ENCODE peak calls at places on chromosomes 7 and 10, in four cellular contexts. I, E, V and W are unnamed samples.

GRCh38 chr7:12016439-12016838 is 184.4 kb upstream of the THSD7A start:
- ATAC-seq in I (no peak), E (no peak), V (no peak), W (no peak)

GRCh38 chr10:24944512-24945255 is 7.7 kb downstream of the PRTFDC1 start:
- ATAC-seq in I (peak), E (peak), V (peak), W (peak)

GRCh38 chr7:99012722-99013121 is 131.2 kb downstream of the SMURF1 start:
- ATAC-seq in I (no peak), E (no peak), V (no peak), W (no peak)

GRCh38 chr10:126062132-126063032 is 166.0 kb downstream of the FANK1 start:
- ATAC-seq in I (no peak), E (peak), V (no peak), W (peak)

GRCh38 chr7:139071683-139072082 is 35.8 kb upstream of the ZC3HAV1L start:
- ATAC-seq in I (no peak), E (no peak), V (no peak), W (no peak)

GRCh38 chr10:20686236-20686635 is 210.9 kb downstream of the NEBL start:
- ATAC-seq in I (no peak), E (no peak), V (no peak), W (no peak)

GRCh38 chr7:5695709-5696345 is 85.6 kb downstream of the RNF216 start:
- ATAC-seq in I (no peak), E (no peak), V (no peak), W (peak)

GRCh38 chr10:3658766-3659165 is 126.2 kb downstream of the KLF6 start:
- ATAC-seq in I (peak), E (no peak), V (no peak), W (no peak)

GRCh38 chr10:113555751-113556150 is 2.9 kb downstream of the HABP2 start:
- ATAC-seq in I (no peak), E (no peak), V (no peak), W (no peak)

GRCh38 chr10:72847681-72848080 is 45.9 kb upstream of the OIT3 start:
- ATAC-seq in I (no peak), E (no peak), V (no peak), W (no peak)

GRCh38 chr10:132428486-132428885 is 31.5 kb downstream of the PWWP2B start:
- ATAC-seq in I (no peak), E (no peak), V (no peak), W (no peak)

GRCh38 chr10:91215384-91215783 is 5.1 kb upstream of the PCGF5 start:
- ATAC-seq in I (no peak), E (no peak), V (no peak), W (no peak)

GRCh38 chr10:33094263-33095051 is 136.4 kb upstream of the ITGB1 start:
- ATAC-seq in I (no peak), E (no peak), V (no peak), W (no peak)

GRCh38 chr7:30172451-30172850 is 37.7 kb downstream of the MTURN start:
- ATAC-seq in I (peak), E (no peak), V (no peak), W (no peak)

GRCh38 chr7:99834382-99834781 is 6.6 kb downstream of the CYP3A43 start:
- ATAC-seq in I (no peak), E (no peak), V (no peak), W (no peak)

GRCh38 chr7:25619963-25620799 is 391.9 kb upstream of the NPVF start:
- ATAC-seq in I (no peak), E (no peak), V (no peak), W (no peak)

GRCh38 chr7:116691664-116692063 is 19.7 kb downstream of the MET start:
- ATAC-seq in I (no peak), E (peak), V (no peak), W (no peak)

GRCh38 chr10:47025253-47025539 is 114.0 kb downstream of the PTPN20 start:
- ATAC-seq in I (no peak), E (peak), V (peak), W (no peak)

GRCh38 chr10:75508239-75508813 is 76.9 kb downstream of the LRMDA start:
- ATAC-seq in I (no peak), E (peak), V (no peak), W (peak)

GRCh38 chr7:74203157-74203556 is 6.6 kb upstream of the LAT2 start:
- ATAC-seq in I (peak), E (peak), V (peak), W (no peak)

GRCh38 chr10:129993621-129994020 is 29.5 kb upstream of the EBF3 start:
- ATAC-seq in I (no peak), E (no peak), V (no peak), W (no peak)

GRCh38 chr10:132578287-132578951 is 40.8 kb downstream of the INPP5A start:
- ATAC-seq in I (no peak), E (no peak), V (no peak), W (no peak)

GRCh38 chr7:55060690-55061414 is 42.0 kb downstream of the EGFR start:
- ATAC-seq in I (no peak), E (no peak), V (no peak), W (peak)

GRCh38 chr7:51467384-51468017 is 150.9 kb upstream of the COBL start:
- ATAC-seq in I (no peak), E (no peak), V (no peak), W (no peak)

GRCh38 chr7:158976468-158976848 is 120.1 kb downstream of the DYNC2I1 start:
- ATAC-seq in I (peak), E (peak), V (peak), W (peak)

GRCh38 chr7:151186640-151187408 is at the start of gene ASB10:
- ATAC-seq in I (peak), E (peak), V (no peak), W (no peak)

GRCh38 chr7:84744388-84744787 is 442.5 kb downstream of the SEMA3D start:
- ATAC-seq in I (no peak), E (no peak), V (no peak), W (no peak)
- TF ChIP-seq EP300 in I (no peak), E (no peak), V (no peak), W (no peak)

GRCh38 chr7:130721486-130722277 is 12.3 kb downstream of the KLF14 start:
- ATAC-seq in I (peak), E (peak), V (peak), W (peak)

GRCh38 chr7:130723784-130724183 is 10.2 kb downstream of the KLF14 start:
- ATAC-seq in I (no peak), E (no peak), V (no peak), W (no peak)

DNA sequence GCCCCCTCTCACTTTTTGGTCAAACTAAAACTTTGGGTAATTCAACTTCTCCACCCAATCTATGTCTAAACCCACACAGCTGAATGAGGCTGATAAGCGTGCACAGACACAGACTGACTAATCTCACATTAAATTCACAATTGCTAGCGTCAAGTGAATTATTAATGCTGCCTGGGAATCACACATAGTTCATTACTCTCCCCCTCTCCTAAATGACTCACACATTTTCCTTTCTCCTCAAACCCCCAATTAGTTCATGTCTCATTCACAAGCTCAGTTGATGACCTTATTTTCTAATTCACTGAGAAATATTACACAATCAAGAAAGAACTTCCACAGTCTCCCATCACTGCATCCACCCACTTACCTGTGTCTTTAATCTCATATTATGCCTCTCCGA is 14.5 kb downstream of the KLF14 start:
- ATAC-seq in I (no peak), E (no peak), V (no peak), W (no peak)
- TF ChIP-seq POLR2A in I (no peak), E (no peak), V (no peak), W (no peak)

DNA sequence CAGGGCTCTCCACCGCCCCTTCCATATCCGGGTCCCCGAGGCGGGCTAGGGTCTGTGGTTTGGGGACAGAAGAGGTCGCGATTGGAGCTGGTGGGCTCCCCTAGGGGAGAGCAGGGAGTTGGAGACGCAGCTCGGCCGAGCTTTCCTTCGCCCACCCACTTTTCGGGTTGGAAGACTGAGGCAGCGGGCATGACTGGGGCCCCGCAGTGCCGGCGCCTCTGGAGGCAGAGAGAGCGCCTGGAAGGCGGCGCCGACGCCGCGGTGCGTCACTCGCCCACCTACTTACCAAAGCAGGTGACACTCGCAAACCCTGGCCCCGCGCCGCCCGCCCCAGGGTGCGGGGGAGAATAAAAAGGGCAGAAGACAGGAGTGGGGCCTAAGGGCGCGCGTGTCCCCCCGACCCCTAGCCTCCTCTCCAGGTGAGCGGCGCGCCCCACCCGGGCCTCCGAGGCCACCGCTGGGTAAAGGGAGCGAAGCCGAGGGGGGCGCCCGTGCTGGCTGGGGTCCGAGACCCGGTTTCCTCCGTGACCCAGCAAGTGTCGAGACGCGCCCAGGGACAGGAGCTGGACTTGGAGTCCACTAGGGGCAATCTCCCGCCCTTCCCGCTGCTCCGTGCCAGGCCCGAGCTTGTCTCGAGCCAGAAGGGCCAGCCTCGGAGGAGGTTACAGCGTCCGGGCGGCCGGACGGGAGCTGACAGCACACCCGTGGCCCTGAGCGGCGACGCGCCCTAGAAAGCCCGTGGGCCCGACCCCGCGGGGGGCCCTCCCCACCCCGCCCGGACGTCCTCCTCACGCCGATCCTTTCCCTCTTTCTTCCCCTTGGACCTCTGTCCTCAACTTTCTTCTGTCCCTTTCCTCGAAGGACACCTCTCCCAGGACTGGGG is 34.4 kb upstream of the GRID1 start:
- ATAC-seq in I (peak), E (peak), V (peak), W (peak)
- TF ChIP-seq EP300 in I (no peak), E (no peak), V (no peak), W (no peak)

GRCh38 chr7:27172823-27173411 is 1.2 kb downstream of the HOXA10 start:
- ATAC-seq in I (peak), E (peak), V (no peak), W (no peak)
- TF ChIP-seq POLR2A in I (no peak), E (no peak), V (no peak), W (no peak)

GRCh38 chr7:21128418-21128817 is 299.5 kb upstream of the SP4 start:
- ATAC-seq in I (no peak), E (no peak), V (no peak), W (no peak)
- TF ChIP-seq EP300 in I (no peak), E (no peak), V (no peak), W (no peak)

DNA sequence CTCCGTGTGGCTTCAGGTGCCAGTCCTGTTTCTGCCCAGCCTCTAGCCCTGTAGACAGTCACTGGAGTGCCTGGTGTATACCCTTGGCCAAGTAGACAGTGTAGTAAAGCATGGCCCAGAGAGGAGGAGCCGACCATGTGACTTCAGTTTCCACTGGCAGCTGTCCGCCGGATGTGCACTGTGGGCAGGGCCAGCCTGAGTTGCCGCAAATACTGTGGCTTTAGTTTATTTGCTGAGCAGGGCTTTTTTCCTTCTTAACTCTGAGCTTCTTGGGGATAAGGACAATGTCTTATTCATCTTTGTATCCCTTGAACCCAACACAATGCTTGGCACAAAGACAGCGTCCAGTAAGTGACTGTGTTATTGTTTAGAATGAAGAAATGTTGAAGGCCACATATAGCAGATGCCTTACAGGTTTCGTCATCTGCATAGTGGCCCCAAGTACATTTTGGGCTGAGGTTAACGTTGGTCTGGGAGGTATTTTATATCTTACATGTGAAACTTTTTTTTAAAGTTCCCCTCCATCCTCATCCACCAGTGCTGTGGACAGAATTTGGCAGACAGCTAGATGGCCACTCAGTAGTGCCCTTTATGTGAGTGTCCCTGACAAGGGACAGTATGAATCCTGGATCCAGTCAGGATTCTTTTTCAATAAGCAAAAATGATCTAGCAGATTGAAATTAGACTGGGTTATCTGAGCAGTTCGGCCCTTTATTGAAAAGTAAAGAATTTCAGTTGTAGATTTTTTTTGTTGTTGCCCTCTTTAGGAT is 40.6 kb downstream of the CYP17A1 start:
- ATAC-seq in I (no peak), E (no peak), V (peak), W (peak)
- TF ChIP-seq POLR2A in I (no peak), E (no peak), V (peak), W (peak)

DNA sequence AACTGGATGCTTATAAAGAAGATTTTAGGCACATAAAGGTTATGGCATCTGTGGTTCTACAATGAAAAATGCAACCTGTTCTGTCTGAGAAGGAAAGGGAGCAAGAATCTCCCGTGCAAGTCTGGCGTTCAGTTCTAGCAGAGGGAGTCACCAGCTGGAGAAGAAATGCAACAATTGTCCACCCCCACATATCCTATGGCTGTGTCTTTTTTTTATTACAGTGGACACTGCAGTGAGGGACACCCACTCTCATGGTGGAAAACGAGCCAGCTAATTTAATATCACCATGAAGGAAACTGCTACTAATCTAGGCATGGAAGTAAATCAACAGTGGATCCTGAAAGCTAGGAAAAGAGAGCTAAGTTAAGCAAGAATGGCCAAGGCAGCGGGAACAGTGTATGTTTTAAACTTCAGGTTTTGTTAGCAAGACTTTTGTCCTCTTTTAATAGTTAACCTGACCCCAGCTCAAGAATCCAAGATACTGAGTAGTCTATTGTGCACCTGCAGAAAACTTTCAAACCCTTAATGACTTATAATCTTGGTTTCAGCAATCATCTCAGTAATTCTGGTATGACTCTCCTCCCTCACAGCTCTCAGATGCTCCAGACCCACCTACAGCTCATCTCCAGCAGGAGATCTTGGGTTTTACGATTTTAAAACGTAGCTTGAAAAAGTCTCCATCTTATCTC is 149.3 kb downstream of the FGFR2 start:
- ATAC-seq in I (no peak), E (no peak), V (peak), W (no peak)
- TF ChIP-seq EP300 in I (no peak), E (no peak), V (peak), W (no peak)

GRCh38 chr10:102502337-102503151 is at the start of gene ACTR1A:
- ATAC-seq in I (peak), E (peak), V (peak), W (peak)
- TF ChIP-seq POLR2A in I (peak), E (peak), V (peak), W (peak)

GRCh38 chr7:76047305-76047810 is 442 bp downstream of the STYXL1 start:
- ATAC-seq in I (peak), E (no peak), V (peak), W (no peak)

GRCh38 chr7:76049295-76049694 is 1.4 kb downstream of the MDH2 start:
- ATAC-seq in I (no peak), E (no peak), V (no peak), W (no peak)

GRCh38 chr7:76050545-76050944 is 2.6 kb downstream of the MDH2 start:
- ATAC-seq in I (no peak), E (no peak), V (no peak), W (no peak)

GRCh38 chr7:76048668-76048988 is 722 bp downstream of the MDH2 start:
- ATAC-seq in I (peak), E (peak), V (peak), W (no peak)

DNA sequence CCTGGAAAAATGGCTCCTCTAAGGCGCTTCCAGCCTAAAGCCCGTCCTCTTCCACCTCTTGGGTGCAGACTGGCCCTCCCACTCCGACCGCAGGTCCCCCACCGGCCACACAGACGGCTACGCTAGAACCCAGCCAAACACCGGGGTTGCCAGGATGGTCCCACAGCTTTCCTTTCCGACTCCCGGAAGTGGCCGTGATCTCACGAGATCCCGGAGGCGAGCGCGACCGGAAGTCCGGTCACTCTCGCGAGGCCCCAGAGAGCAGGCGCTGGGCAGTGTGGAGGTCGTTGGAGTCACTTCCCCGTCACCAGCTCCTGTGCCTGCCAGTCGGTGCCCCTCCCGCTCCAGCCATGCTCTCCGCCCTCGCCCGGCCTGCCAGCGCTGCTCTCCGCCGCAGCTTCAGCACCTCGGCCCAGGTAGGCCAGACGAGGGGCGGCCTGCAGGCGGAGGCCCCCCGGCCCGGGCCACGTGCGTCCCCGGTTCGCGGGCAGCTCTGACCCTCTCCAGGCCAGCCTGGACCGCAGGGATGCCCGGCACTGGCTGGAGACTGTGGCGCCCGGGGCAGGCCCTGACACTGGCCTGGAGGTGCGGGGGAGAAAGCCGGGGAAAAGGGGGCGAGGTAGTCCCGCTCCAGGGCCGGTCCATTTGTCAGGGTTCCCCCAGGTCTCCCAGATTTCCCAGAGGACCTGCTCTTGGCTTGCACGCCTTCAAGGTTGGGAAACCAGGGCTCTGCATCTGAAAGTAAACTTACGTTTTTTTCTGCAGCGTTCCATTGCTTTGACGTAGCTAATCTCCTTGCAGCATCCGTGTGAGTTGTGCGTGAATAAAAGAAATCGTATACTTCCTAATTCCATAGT is at the start of the genes MDH2 and STYXL1:
- ATAC-seq in I (peak), E (peak), V (peak), W (peak)
- TF ChIP-seq EP300 in I (peak), E (no peak), V (no peak), W (no peak)

DNA sequence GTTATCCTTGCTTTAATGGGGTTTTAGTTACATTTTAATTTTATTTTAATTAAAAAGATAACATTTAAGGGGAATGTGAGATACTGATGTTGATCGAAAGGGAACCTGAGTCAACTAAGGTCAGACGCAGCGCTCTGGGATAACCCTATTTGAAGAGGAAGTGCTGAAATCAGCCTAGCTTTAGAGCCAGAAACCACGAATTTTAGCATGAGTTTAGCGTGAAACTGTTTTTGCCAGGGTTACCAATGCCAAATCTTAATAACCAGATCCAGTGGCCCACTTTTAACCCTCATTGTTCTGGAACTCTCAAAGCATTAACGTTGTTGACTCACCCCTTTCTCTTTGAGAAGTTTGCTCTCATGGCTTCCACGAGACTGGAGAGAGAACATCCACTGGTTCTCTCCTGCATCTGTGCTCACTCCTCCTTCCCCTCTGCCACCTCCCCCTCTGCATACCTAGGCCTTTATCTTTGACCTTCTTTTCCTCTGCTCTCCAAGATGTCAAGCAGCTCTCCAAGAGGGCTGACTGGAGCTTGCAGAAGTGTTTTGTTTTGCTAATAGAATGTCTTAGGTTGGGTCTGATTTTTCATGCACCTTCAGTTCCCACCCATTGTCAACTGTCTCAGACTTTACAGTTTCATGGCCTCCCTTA is 198.3 kb upstream of the CELF2 start:
- ATAC-seq in I (no peak), E (no peak), V (no peak), W (no peak)
- TF ChIP-seq POLR2A in I (no peak), E (no peak), V (no peak), W (no peak)